ENCODE peak calls at places on chromosome 5, in seven cellular contexts. O, C, H, F, T, P and K are unnamed samples.

GRCh38 chr5:157290156-157290980 is 24.4 kb downstream of the CYFIP2 start:
- DNase-seq in O (peak), C (no peak), H (peak), F (no peak), T (no peak), P (peak), K (no peak)

GRCh38 chr5:159419567-159419966 is 89.3 kb upstream of the IL12B start:
- DNase-seq in O (no peak), C (no peak), H (no peak), F (no peak), T (peak), P (no peak), K (no peak)

GRCh38 chr5:157559301-157559700 is 16.3 kb downstream of the ADAM19 start:
- DNase-seq in O (peak), C (no peak), H (no peak), F (no peak), T (no peak), P (peak), K (no peak)

GRCh38 chr5:91219803-91220371 is 163.2 kb downstream of the ARRDC3 start:
- DNase-seq in O (no peak), C (no peak), H (no peak), F (no peak), T (peak), P (peak), K (peak)

GRCh38 chr5:134005415-134006118 is 792 bp upstream of the VDAC1 start:
- DNase-seq in O (no peak), C (peak), H (no peak), F (no peak), T (peak), P (peak), K (peak)

GRCh38 chr5:83987513-83988292 is 267.0 kb upstream of the HAPLN1 start:
- DNase-seq in O (peak), C (no peak), H (no peak), F (no peak), T (no peak), P (peak), K (no peak)

GRCh38 chr5:108472237-108472636 is 90.3 kb upstream of the FBXL17 start:
- DNase-seq in O (no peak), C (no peak), H (no peak), F (no peak), T (no peak), P (peak), K (peak)

GRCh38 chr5:72550595-72550994 is 43.4 kb upstream of the ZNF366 start:
- DNase-seq in O (no peak), C (no peak), H (no peak), F (no peak), T (no peak), P (no peak), K (no peak)

GRCh38 chr5:140977003-140977402 is 10.7 kb downstream of the PCDHAC2 start:
- DNase-seq in O (no peak), C (no peak), H (no peak), F (no peak), T (no peak), P (no peak), K (no peak)

GRCh38 chr5:50325237-50325832 is 115.8 kb downstream of the EMB start:
- DNase-seq in O (peak), C (no peak), H (peak), F (no peak), T (peak), P (peak), K (no peak)

GRCh38 chr5:139961435-139962157 is 81.5 kb downstream of the NRG2 start:
- DNase-seq in O (no peak), C (no peak), H (no peak), F (no peak), T (peak), P (peak), K (no peak)

GRCh38 chr5:180832638-180833068 is 28.4 kb downstream of the ZFP62 start:
- DNase-seq in O (no peak), C (no peak), H (no peak), F (peak), T (peak), P (no peak), K (no peak)

GRCh38 chr5:180825768-180826525 is 23.3 kb upstream of the MGAT1 start:
- DNase-seq in O (peak), C (peak), H (peak), F (no peak), T (no peak), P (peak), K (peak)

GRCh38 chr5:180831139-180832080 is 28.8 kb upstream of the MGAT1 start:
- DNase-seq in O (peak), C (peak), H (peak), F (peak), T (peak), P (peak), K (peak)

GRCh38 chr5:180830253-180831138 is 27.9 kb upstream of the MGAT1 start:
- DNase-seq in O (peak), C (peak), H (peak), F (no peak), T (peak), P (peak), K (peak)

GRCh38 chr5:180829711-180830110 is 27.1 kb upstream of the MGAT1 start:
- DNase-seq in O (no peak), C (no peak), H (no peak), F (no peak), T (no peak), P (no peak), K (no peak)
- H3K4me3 ChIP-seq in O (no peak), C (peak), H (no peak), F (peak), T (peak), P (no peak), K (peak)

GRCh38 chr5:15787676-15788075 is 287.7 kb downstream of the FBXL7 start:
- DNase-seq in O (no peak), C (no peak), H (no peak), F (no peak), T (no peak), P (no peak), K (no peak)

GRCh38 chr5:15791859-15792258 is 291.9 kb downstream of the FBXL7 start:
- DNase-seq in O (peak), C (no peak), H (peak), F (no peak), T (no peak), P (no peak), K (no peak)

GRCh38 chr5:15791274-15791673 is 291.3 kb downstream of the FBXL7 start:
- DNase-seq in O (peak), C (no peak), H (no peak), F (no peak), T (no peak), P (peak), K (no peak)

GRCh38 chr5:15790446-15791005 is 290.5 kb downstream of the FBXL7 start:
- DNase-seq in O (no peak), C (no peak), H (peak), F (no peak), T (no peak), P (no peak), K (no peak)

DNA sequence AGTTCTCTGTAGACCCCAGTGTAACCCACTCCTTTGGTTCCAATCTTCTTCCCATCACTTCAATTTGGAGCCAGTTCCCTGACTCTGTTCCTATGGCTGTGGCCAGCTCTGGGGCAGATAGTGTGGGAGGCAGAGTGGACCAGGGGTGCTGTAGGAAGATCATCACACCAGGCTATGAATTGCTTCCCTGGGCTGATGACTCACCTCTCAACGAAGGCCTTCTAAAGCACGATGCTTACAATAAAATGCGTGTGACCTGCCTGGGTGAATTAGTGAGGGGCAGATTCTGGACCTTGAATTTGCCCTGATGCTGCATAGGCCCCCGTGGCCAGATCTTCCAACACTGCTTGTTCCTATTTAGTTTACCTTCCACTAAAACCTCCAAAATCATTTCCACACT is 289.7 kb downstream of the FBXL7 start:
- DNase-seq in O (no peak), C (no peak), H (peak), F (no peak), T (no peak), P (no peak), K (no peak)
- H3K4me3 ChIP-seq in O (no peak), C (no peak), H (no peak), F (no peak), T (no peak), P (no peak), K (no peak)

DNA sequence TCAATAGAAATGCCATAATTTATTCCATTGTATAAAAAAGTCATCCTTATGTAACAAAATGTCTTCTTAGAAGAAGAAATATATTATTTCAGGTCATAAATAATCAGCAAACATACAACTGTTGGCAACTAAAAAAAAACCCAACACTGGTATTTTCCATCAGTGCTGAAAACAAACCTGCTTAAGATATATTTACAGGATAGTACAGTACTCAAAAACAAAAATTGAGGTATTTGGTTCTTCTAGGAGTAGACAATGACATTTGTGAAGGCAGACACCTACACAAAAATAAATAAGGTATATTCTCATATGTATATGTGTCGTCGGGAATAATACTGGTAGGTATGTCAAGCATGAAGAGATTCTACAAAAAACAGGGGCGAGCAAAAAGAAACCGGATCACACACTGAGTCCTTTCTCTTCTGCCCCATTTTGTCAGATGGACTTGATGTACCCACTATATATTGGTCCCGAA is 2.9 kb downstream of the DUSP1 start:
- DNase-seq in O (no peak), C (no peak), H (no peak), F (no peak), T (no peak), P (no peak), K (no peak)
- H3K4me3 ChIP-seq in O (peak), C (peak), H (peak), F (no peak), T (no peak), P (peak), K (peak)

DNA sequence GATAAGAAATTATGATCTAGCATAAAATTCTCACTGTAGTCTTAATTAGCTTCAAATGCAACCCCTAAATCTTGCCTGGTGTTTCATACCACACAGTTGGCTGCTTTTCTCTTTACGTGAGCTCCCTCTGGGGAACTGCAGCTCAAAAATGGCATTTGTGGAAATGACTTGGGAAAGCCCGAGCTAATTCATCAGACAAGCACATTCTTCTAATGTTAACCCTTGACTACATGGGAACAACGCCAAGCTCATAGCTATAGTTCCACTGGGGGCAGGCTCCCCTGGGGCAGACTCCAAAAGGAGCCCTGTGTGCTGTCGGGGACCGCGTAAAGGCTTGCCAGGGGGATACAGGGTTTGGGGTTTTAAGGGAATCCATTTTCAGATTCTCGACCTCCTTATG is 301.3 kb upstream of the DAP start:
- DNase-seq in O (no peak), C (no peak), H (peak), F (no peak), T (no peak), P (peak), K (no peak)
- H3K4me3 ChIP-seq in O (no peak), C (no peak), H (no peak), F (no peak), T (no peak), P (no peak), K (no peak)